ENCODE peak calls at places on chromosomes 11 and 22, in eight cellular contexts. N is GM19239, L is RWPE2, Q is amniotic stem cell, Z is islet precursor cell, B is GM23248, W is memory B cell, H is mucosa of gallbladder. O is an unnamed sample.

GRCh38 chr11:116170526-116171120 is 602.2 kb downstream of the BUD13 start:
- DNase-seq in H (no peak), B (no peak), W (no peak), L (no peak), Z (peak), Q (no peak), N (no peak), O (no peak)

GRCh38 chr11:85918910-85919794 is 64.0 kb downstream of the CCDC83 start:
- DNase-seq in W (no peak), L (no peak), H (no peak), B (peak), Z (no peak), Q (no peak), N (no peak), O (no peak)

GRCh38 chr11:69264486-69264885 is 29.5 kb upstream of the MYEOV start:
- DNase-seq in Z (no peak), Q (no peak), L (no peak), B (no peak), N (no peak), H (no peak), W (no peak), O (no peak)

GRCh38 chr11:22389526-22390282 is 51.5 kb downstream of the SLC17A6 start:
- DNase-seq in H (no peak), B (no peak), L (no peak), Q (no peak), Z (no peak), N (no peak), W (no peak), O (no peak)

GRCh38 chr11:40306938-40307548 is 1152.4 kb downstream of the LRRC4C start:
- DNase-seq in N (peak), W (no peak), Q (peak), L (no peak), B (peak), H (no peak), Z (no peak), O (no peak)

GRCh38 chr22:30857103-30857502 is 111.5 kb downstream of the MORC2 start:
- DNase-seq in L (no peak), H (no peak), W (no peak), B (no peak), N (no peak), Q (no peak), Z (no peak), O (no peak)

GRCh38 chr11:20355221-20356219 is 8.0 kb upstream of the HTATIP2 start:
- DNase-seq in Q (no peak), B (peak), L (no peak), W (no peak), N (peak), H (peak), Z (peak), O (no peak)

GRCh38 chr22:48609279-48609865 is 1218.3 kb downstream of the BRD1 start:
- DNase-seq in Q (no peak), B (no peak), W (no peak), L (no peak), H (no peak), Z (no peak), N (no peak), O (no peak)

GRCh38 chr22:50014655-50015401 is 2.3 kb upstream of the IL17REL start:
- DNase-seq in Q (no peak), B (no peak), L (no peak), Z (peak), W (no peak), N (no peak), H (no peak), O (no peak)

GRCh38 chr11:128482092-128482491 is 105.3 kb downstream of the ETS1 start:
- DNase-seq in L (no peak), Q (no peak), B (no peak), N (no peak), H (no peak), W (no peak), Z (no peak), O (no peak)

GRCh38 chr11:67441731-67442401 is 1.4 kb downstream of the CORO1B start:
- DNase-seq in W (peak), L (peak), Z (no peak), N (no peak), B (no peak), Q (no peak), H (no peak), O (no peak)

GRCh38 chr11:14519692-14520085 is 497 bp downstream of the PSMA1 start:
- DNase-seq in Q (no peak), Z (no peak), W (no peak), L (no peak), N (no peak), H (no peak), B (peak), O (no peak)

GRCh38 chr11:24588075-24588474 is 91.2 kb downstream of the LUZP2 start:
- DNase-seq in H (no peak), W (no peak), Q (peak), B (peak), Z (no peak), L (no peak), N (no peak), O (no peak)

GRCh38 chr11:82701847-82702520 is 31.7 kb downstream of the FAM181B start:
- DNase-seq in B (peak), Z (peak), L (no peak), H (no peak), Q (no peak), W (no peak), N (no peak), O (no peak)

GRCh38 chr11:86696004-86696403 is 23.6 kb upstream of the ME3 start:
- DNase-seq in W (no peak), L (no peak), N (no peak), H (no peak), B (peak), Q (peak), Z (no peak), O (no peak)

GRCh38 chr11:123682976-123683375 is 28.6 kb upstream of the SCN3B start:
- DNase-seq in B (no peak), L (no peak), N (no peak), W (no peak), H (no peak), Z (no peak), Q (no peak), O (no peak)

GRCh38 chr22:40240671-40241070 is 62.9 kb downstream of the TNRC6B start:
- DNase-seq in L (no peak), W (no peak), N (no peak), Z (no peak), H (no peak), Q (no peak), B (no peak), O (no peak)

GRCh38 chr11:17391493-17392355 is 3.3 kb upstream of the KCNJ11 start:
- DNase-seq in B (no peak), Q (no peak), Z (peak), N (no peak), L (no peak), H (no peak), W (no peak), O (no peak)

O was measured in AG04449.